ENCODE peak calls at places on chromosomes 4 and X, in ten cellular contexts. E is right atrium auricular region, O is heart left ventricle, L is NT2/D1, S is GM12878, H is ovary, D is astrocyte, K is right lobe of liver, B is breast epithelium, F is transverse colon. X is an unnamed sample. For H3K36me3, the result is how much of the 10 kb centered on the place peaks cover.

GRCh38 chrX:140091276-140091886 is 126.1 kb upstream of the CXorf66 start:
- DNase-seq in E (no peak), O (no peak), L (no peak), S (no peak), H (peak), D (no peak), K (no peak), B (no peak), F (peak), X (no peak)

GRCh38 chrX:10981491-10981890 is 129.6 kb upstream of the HCCS start:
- DNase-seq in E (no peak), O (no peak), L (no peak), S (no peak), H (no peak), D (no peak), K (no peak), B (no peak), F (no peak), X (no peak)

GRCh38 chr4:5638316-5638715 is 70.0 kb downstream of the EVC2 start:
- DNase-seq in E (no peak), O (no peak), L (no peak), S (no peak), H (no peak), D (peak), K (no peak), B (no peak), F (no peak), X (peak)

GRCh38 chr4:138891610-138892009 is 124.0 kb upstream of the NOCT start:
- DNase-seq in E (no peak), O (no peak), L (no peak), S (no peak), H (no peak), D (no peak), K (no peak), B (no peak), F (no peak), X (no peak)

GRCh38 chrX:40552768-40553167 is 28.0 kb upstream of the ATP6AP2 start:
- DNase-seq in E (no peak), O (no peak), L (no peak), S (no peak), H (no peak), D (no peak), K (no peak), B (no peak), F (no peak), X (no peak)

GRCh38 chrX:55480390-55481062 is 9.1 kb downstream of the USP51 start:
- DNase-seq in E (no peak), O (no peak), L (no peak), S (no peak), H (no peak), D (no peak), K (no peak), B (no peak), F (no peak), X (no peak)

GRCh38 chrX:639151-639550 is 8.6 kb downstream of the SHOX start:
- DNase-seq in E (no peak), O (no peak), L (no peak), S (no peak), H (no peak), D (no peak), K (peak), B (no peak), F (no peak), X (no peak)

GRCh38 chrX:40065291-40066046 is 32.3 kb downstream of the BCOR start:
- DNase-seq in E (no peak), O (no peak), L (no peak), S (no peak), H (no peak), D (no peak), K (no peak), B (no peak), F (no peak), X (no peak)

GRCh38 chrX:128992107-128992971 is 531.0 kb downstream of the SMARCA1 start:
- DNase-seq in E (no peak), O (no peak), L (no peak), S (no peak), H (no peak), D (no peak), K (no peak), B (no peak), F (no peak), X (no peak)

GRCh38 chr4:8319731-8320385 is 50.3 kb downstream of the HTRA3 start:
- DNase-seq in E (peak), O (peak), L (no peak), S (no peak), H (peak), D (peak), K (peak), B (no peak), F (peak), X (no peak)

GRCh38 chrX:41350150-41350975 is 16.4 kb downstream of the DDX3X start:
- DNase-seq in E (peak), O (no peak), L (no peak), S (no peak), H (no peak), D (no peak), K (no peak), B (no peak), F (no peak), X (no peak)

GRCh38 chrX:113802837-113803236 is 781.0 kb upstream of the HTR2C start:
- DNase-seq in E (no peak), O (no peak), L (no peak), S (no peak), H (no peak), D (peak), K (no peak), B (no peak), F (no peak), X (no peak)

GRCh38 chr4:133921280-133922195 is 280.1 kb downstream of the PABPC4L start:
- DNase-seq in E (no peak), O (no peak), L (no peak), S (no peak), H (no peak), D (no peak), K (no peak), B (no peak), F (no peak), X (no peak)

GRCh38 chr4:65552071-65552470 is 118.2 kb downstream of the EPHA5 start:
- DNase-seq in E (no peak), O (no peak), L (no peak), S (no peak), H (no peak), D (no peak), K (no peak), B (no peak), F (no peak), X (no peak)

GRCh38 chrX:11406109-11406755 is 113.0 kb downstream of the AMELX start:
- DNase-seq in E (no peak), O (no peak), L (no peak), S (no peak), H (no peak), D (peak), K (no peak), B (no peak), F (no peak), X (no peak)

GRCh38 chr4:59339631-59340030 is 1860.5 kb upstream of the ADGRL3 start:
- DNase-seq in E (no peak), O (no peak), L (no peak), S (no peak), H (no peak), D (no peak), K (no peak), B (no peak), F (no peak), X (no peak)

GRCh38 chrX:155745792-155746191 is 133.0 kb upstream of the TMLHE start:
- DNase-seq in E (peak), O (peak), L (no peak), S (no peak), H (no peak), D (no peak), K (no peak), B (no peak), F (peak), X (peak)

GRCh38 chr4:151045907-151046306 is 30.8 kb upstream of the LRBA start:
- DNase-seq in E (no peak), O (no peak), L (peak), S (no peak), H (no peak), D (no peak), K (no peak), B (no peak), F (no peak), X (no peak)

GRCh38 chr4:176323511-176324160 is 3.9 kb downstream of the SPCS3 start:
- DNase-seq in E (no peak), O (no peak), L (no peak), S (no peak), H (no peak), D (no peak), K (no peak), B (no peak), F (no peak), X (no peak)

GRCh38 chr4:98516042-98516440 is 142.4 kb downstream of the TSPAN5 start:
- DNase-seq in E (no peak), O (no peak), L (no peak), S (no peak), H (no peak), D (peak), K (no peak), B (no peak), F (no peak), X (peak)

GRCh38 chr4:11514780-11515432 is 86.2 kb upstream of the HS3ST1 start:
- DNase-seq in E (no peak), O (no peak), L (no peak), S (no peak), H (no peak), D (no peak), K (no peak), B (no peak), F (no peak), X (no peak)

GRCh38 chr4:128519163-128519810 is 231.7 kb upstream of the PGRMC2 start:
- DNase-seq in E (no peak), O (peak), L (no peak), S (no peak), H (peak), D (peak), K (no peak), B (no peak), F (no peak), X (no peak)

GRCh38 chrX:44036336-44036735 is 63.1 kb upstream of the NDP start:
- DNase-seq in E (no peak), O (no peak), L (no peak), S (no peak), H (no peak), D (peak), K (no peak), B (no peak), F (no peak), X (no peak)

GRCh38 chr4:24032371-24032989 is 142.6 kb upstream of the PPARGC1A start:
- DNase-seq in E (no peak), O (no peak), L (no peak), S (no peak), H (no peak), D (no peak), K (no peak), B (no peak), F (peak), X (no peak)

GRCh38 chr4:7803992-7804758 is 135.5 kb downstream of the AFAP1 start:
- DNase-seq in E (peak), O (peak), L (peak), S (no peak), H (peak), D (peak), K (peak), B (peak), F (peak), X (no peak)

GRCh38 chr4:4281787-4282186 is 8.2 kb downstream of the LYAR start:
- DNase-seq in E (no peak), O (no peak), L (no peak), S (no peak), H (no peak), D (no peak), K (no peak), B (no peak), F (no peak), X (no peak)
- H3K36me3 ChIP-seq in E (under half), O (half or more), L (half or more), S (under half), H (under half), D (half or more), K (under half), B (under half), F (under half), X (under half)

DNA sequence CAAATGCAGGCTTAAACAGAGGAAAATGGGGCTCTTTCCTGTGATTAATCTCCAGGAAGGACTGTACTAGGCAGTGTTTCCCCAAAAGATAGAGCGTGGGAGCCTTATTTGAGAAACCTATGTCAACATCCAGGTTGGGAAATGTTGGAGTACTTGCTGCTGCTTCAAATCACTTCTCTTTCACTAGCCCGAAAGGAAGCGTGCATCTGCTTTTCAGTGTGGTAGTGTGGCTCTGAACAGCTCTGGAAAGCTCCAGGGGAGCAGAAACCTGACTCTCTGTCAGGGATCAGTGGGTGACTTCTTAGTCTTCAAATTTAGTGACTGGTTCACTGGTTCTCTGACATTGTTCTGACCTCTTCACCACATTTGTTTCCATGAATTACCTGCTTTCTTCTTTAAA is 36.8 kb downstream of the DLG3 start:
- DNase-seq in E (no peak), O (no peak), L (no peak), S (no peak), H (no peak), D (no peak), K (no peak), B (no peak), F (no peak), X (no peak)
- H3K36me3 ChIP-seq in E (under half), O (under half), L (under half), S (under half), H (under half), D (under half), K (under half), B (under half), F (under half), X (under half)

GRCh38 chr4:83326546-83326945 is 8.1 kb downstream of the HPSE start:
- DNase-seq in E (no peak), O (no peak), L (no peak), S (no peak), H (no peak), D (no peak), K (no peak), B (no peak), F (no peak), X (no peak)

GRCh38 chr4:83320548-83320947 is 14.1 kb downstream of the HPSE start:
- DNase-seq in E (peak), O (peak), L (no peak), S (no peak), H (peak), D (no peak), K (peak), B (peak), F (peak), X (peak)

GRCh38 chr4:83328486-83328885 is 6.2 kb downstream of the HPSE start:
- DNase-seq in E (no peak), O (no peak), L (no peak), S (no peak), H (no peak), D (no peak), K (no peak), B (no peak), F (no peak), X (no peak)

GRCh38 chr4:83323136-83323535 is 11.5 kb downstream of the HPSE start:
- DNase-seq in E (no peak), O (no peak), L (no peak), S (no peak), H (no peak), D (no peak), K (no peak), B (no peak), F (no peak), X (no peak)
- H3K36me3 ChIP-seq in E (under half), O (under half), L (under half), S (under half), H (under half), D (under half), K (under half), B (under half), F (under half), X (under half)

GRCh38 chrX:130015181-130015580 is 32.7 kb downstream of the BCORL1 start:
- DNase-seq in E (no peak), O (no peak), L (no peak), S (no peak), H (no peak), D (no peak), K (no peak), B (no peak), F (no peak), X (no peak)

GRCh38 chrX:130014356-130014755 is 31.9 kb downstream of the BCORL1 start:
- DNase-seq in E (no peak), O (no peak), L (no peak), S (no peak), H (no peak), D (no peak), K (no peak), B (no peak), F (no peak), X (no peak)

GRCh38 chrX:130014770-130015169 is 32.3 kb downstream of the BCORL1 start:
- DNase-seq in E (no peak), O (no peak), L (no peak), S (no peak), H (no peak), D (no peak), K (no peak), B (no peak), F (no peak), X (no peak)

GRCh38 chrX:130020661-130021324 is 38.4 kb downstream of the BCORL1 start:
- DNase-seq in E (no peak), O (no peak), L (no peak), S (no peak), H (no peak), D (no peak), K (no peak), B (no peak), F (no peak), X (no peak)

DNA sequence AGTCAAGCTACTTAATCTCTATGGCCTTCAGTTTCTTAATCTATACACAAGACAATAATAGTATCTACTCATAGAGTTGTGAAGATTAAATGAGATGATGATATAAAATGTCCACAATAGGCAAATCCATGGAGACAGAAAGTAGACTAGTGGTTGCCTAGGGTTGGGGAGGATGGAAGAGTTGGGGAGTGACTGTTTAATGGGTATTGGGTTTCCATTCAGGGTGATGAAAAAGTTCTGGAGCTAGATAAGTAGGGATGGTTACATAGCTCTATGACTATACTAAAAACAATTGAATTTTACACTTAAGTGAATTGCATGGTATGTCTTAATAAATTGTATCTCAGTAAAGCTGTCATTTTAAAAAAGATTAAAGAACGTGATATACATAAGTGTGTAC is 35.7 kb downstream of the BCORL1 start:
- DNase-seq in E (no peak), O (no peak), L (no peak), S (no peak), H (no peak), D (no peak), K (no peak), B (no peak), F (no peak), X (no peak)
- H3K36me3 ChIP-seq in E (under half), O (under half), L (under half), S (under half), H (under half), D (under half), K (under half), B (under half), F (under half), X (under half)

GRCh38 chrX:144798972-144799371 is 448.3 kb upstream of the SPANXN1 start:
- DNase-seq in E (no peak), O (no peak), L (no peak), S (no peak), H (no peak), D (no peak), K (no peak), B (no peak), F (no peak), X (no peak)
- H3K36me3 ChIP-seq in E (under half), O (under half), L (under half), S (under half), H (under half), D (under half), K (under half), B (under half), F (under half), X (under half)

DNA sequence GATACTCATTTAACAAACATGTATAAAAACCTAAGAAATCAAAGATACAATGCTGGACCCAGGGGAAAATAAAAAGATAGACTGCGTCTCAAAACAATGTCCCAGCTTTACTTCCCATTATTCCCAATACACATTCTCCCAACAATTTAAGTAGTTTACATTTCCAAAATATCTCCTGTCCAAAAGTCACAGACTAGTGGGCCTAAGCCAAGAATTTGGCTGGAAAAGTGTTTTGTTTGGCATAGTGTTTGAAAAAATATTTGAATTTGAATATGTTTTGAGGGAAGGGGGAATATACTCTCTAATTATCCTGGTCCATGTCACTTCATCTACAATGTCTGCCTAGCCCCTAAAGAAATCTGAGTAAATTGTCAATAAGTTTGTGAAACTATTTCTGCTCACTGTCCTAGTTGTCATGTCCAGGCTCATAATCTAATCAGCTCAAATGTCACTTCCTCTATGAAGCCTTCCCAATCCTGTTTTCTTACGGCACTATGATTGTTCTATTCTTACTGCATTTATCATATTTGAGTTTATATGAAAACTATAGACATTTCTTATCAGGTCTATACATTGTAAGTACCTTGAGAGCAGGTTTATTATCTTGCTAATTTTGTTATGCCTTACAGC is 74.4 kb downstream of the SEC24D start:
- DNase-seq in E (no peak), O (no peak), L (no peak), S (no peak), H (no peak), D (no peak), K (no peak), B (no peak), F (no peak), X (no peak)
- H3K36me3 ChIP-seq in E (under half), O (under half), L (half or more), S (under half), H (under half), D (half or more), K (under half), B (under half), F (under half), X (under half)

DNA sequence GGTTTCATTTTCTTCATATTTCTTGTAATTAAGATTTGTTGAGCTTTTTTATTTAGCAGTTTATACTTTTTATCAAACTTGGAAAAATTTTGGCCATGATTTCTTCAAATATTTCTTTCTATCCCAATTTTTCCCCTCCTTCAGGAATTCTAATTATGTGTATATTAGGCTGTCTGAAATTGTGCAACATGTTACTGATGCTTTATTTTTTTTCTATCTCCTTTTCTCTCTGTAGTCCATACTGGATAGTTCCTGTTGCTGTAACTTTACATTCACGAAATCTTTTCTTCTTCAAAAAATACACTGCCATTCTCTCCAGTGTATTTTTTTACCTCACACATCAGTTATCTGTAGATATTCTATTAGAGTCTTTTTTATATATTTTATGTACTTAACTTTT is 10.8 kb downstream of the THAP6 start:
- DNase-seq in E (no peak), O (no peak), L (no peak), S (no peak), H (no peak), D (no peak), K (no peak), B (no peak), F (no peak), X (no peak)
- H3K36me3 ChIP-seq in E (half or more), O (half or more), L (under half), S (under half), H (under half), D (under half), K (half or more), B (under half), F (under half), X (under half)

X was measured in kidney epithelial cell.